ENCODE peak calls at places on chromosomes 11 and 22, in five cellular contexts. One of them, this sample, is unnamed.

GRCh38 chr11:16280256-16280682 is 76.1 kb downstream of the SOX6 start:
- DNase-seq in HCT116: no peak
- DNase-seq in testis: no peak
- DNase-seq in heart left ventricle: peak; percentile 32
- DNase-seq in gastrocnemius medialis: peak; percentile 6
- DNase-seq in this sample: no peak

GRCh38 chr11:122189259-122189658 is 73.2 kb upstream of the BLID start:
- DNase-seq in HCT116: peak; percentile 90
- DNase-seq in testis: no peak
- DNase-seq in heart left ventricle: no peak
- DNase-seq in gastrocnemius medialis: no peak
- DNase-seq in this sample: no peak

GRCh38 chr11:123159146-123159857 is 35.7 kb downstream of the CLMP start:
- DNase-seq in HCT116: no peak
- DNase-seq in testis: no peak
- DNase-seq in heart left ventricle: no peak
- DNase-seq in gastrocnemius medialis: no peak
- DNase-seq in this sample: no peak

GRCh38 chr11:66063900-66064299 is 6.2 kb upstream of the PACS1 start:
- DNase-seq in HCT116: no peak
- DNase-seq in testis: no peak
- DNase-seq in heart left ventricle: no peak
- DNase-seq in gastrocnemius medialis: no peak
- DNase-seq in this sample: no peak

GRCh38 chr11:120324932-120325810 is at the start of gene TLCD5:
- DNase-seq in HCT116: peak; percentile 54
- DNase-seq in testis: peak; percentile 69
- DNase-seq in heart left ventricle: peak; percentile 81
- DNase-seq in gastrocnemius medialis: no peak
- DNase-seq in this sample: peak; percentile 66

GRCh38 chr11:8327761-8328192 is 64.1 kb upstream of the LMO1 start:
- DNase-seq in HCT116: no peak
- DNase-seq in testis: no peak
- DNase-seq in heart left ventricle: no peak
- DNase-seq in gastrocnemius medialis: no peak
- DNase-seq in this sample: no peak

GRCh38 chr11:61551630-61552029 is 29.2 kb downstream of the SYT7 start:
- DNase-seq in HCT116: peak; percentile 34
- DNase-seq in testis: peak; percentile 26
- DNase-seq in heart left ventricle: peak; percentile 82
- DNase-seq in gastrocnemius medialis: no peak
- DNase-seq in this sample: no peak

GRCh38 chr22:47189056-47189916 is 426.8 kb downstream of the TBC1D22A start:
- DNase-seq in HCT116: no peak
- DNase-seq in testis: peak; percentile 10
- DNase-seq in heart left ventricle: peak; percentile 3
- DNase-seq in gastrocnemius medialis: no peak
- DNase-seq in this sample: peak; percentile 40

GRCh38 chr11:28835317-28835716 is 727.1 kb downstream of the METTL15 start:
- DNase-seq in HCT116: no peak
- DNase-seq in testis: no peak
- DNase-seq in heart left ventricle: no peak
- DNase-seq in gastrocnemius medialis: no peak
- DNase-seq in this sample: no peak

GRCh38 chr11:43992834-43993637 is 50.6 kb downstream of the C11orf96 start:
- DNase-seq in HCT116: no peak
- DNase-seq in testis: peak; percentile 53
- DNase-seq in heart left ventricle: peak; percentile 37
- DNase-seq in gastrocnemius medialis: no peak
- DNase-seq in this sample: no peak

GRCh38 chr11:100672483-100673038 is 14.5 kb upstream of the ARHGAP42 start:
- DNase-seq in HCT116: no peak
- DNase-seq in testis: no peak
- DNase-seq in heart left ventricle: no peak
- DNase-seq in gastrocnemius medialis: no peak
- DNase-seq in this sample: no peak

GRCh38 chr11:73389134-73389525 is 12.9 kb downstream of the RELT start:
- DNase-seq in HCT116: no peak
- DNase-seq in testis: no peak
- DNase-seq in heart left ventricle: no peak
- DNase-seq in gastrocnemius medialis: no peak
- DNase-seq in this sample: no peak

GRCh38 chr11:34521265-34521664 is 7.7 kb upstream of the ELF5 start:
- DNase-seq in HCT116: no peak
- DNase-seq in testis: no peak
- DNase-seq in heart left ventricle: no peak
- DNase-seq in gastrocnemius medialis: no peak
- DNase-seq in this sample: no peak

GRCh38 chr22:48574776-48575566 is 1252.7 kb downstream of the BRD1 start:
- DNase-seq in HCT116: no peak
- DNase-seq in testis: peak; percentile 62
- DNase-seq in heart left ventricle: peak; percentile 23
- DNase-seq in gastrocnemius medialis: no peak
- DNase-seq in this sample: no peak

GRCh38 chr11:130383363-130384168 is 44.8 kb downstream of the ADAMTS8 start:
- DNase-seq in HCT116: no peak
- DNase-seq in testis: no peak
- DNase-seq in heart left ventricle: no peak
- DNase-seq in gastrocnemius medialis: peak; percentile 55
- DNase-seq in this sample: no peak

GRCh38 chr22:48316876-48317250 is 1510.8 kb downstream of the BRD1 start:
- DNase-seq in HCT116: no peak
- DNase-seq in testis: no peak
- DNase-seq in heart left ventricle: no peak
- DNase-seq in gastrocnemius medialis: no peak
- DNase-seq in this sample: peak; percentile 27

GRCh38 chr22:20218320-20218872 is 49.7 kb downstream of the RTN4R start:
- DNase-seq in HCT116: no peak
- DNase-seq in testis: no peak
- DNase-seq in heart left ventricle: no peak
- DNase-seq in gastrocnemius medialis: no peak
- DNase-seq in this sample: no peak

DNA sequence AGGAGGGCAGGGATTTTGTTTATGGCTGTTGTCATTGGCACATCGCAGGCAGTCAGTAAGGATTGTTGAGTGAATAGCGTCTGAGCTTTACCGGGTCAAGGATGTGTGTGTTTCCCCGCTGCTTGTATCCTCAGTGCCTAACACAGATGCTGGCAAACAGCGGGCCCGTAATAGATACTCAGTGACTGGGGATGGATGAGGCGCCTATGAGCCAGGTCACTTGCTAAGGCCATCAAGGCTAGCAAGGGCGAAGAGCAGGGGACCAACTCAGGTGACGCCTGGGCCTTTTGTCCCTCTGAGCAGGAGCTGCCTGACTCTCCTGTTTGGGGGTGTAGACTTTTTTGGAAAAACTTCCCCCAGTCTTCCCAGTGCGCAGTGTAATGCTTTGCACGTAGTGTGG is 118.1 kb downstream of the HIPK3 start:
- DNase-seq in HCT116: no peak
- DNase-seq in testis: no peak
- DNase-seq in heart left ventricle: no peak
- DNase-seq in gastrocnemius medialis: no peak
- DNase-seq in this sample: no peak
- H3K27ac ChIP-seq in HCT116: no peak overlapping the region
- H3K27ac ChIP-seq in testis: no peak overlapping the region
- H3K27ac ChIP-seq in heart left ventricle: no peak overlapping the region
- H3K27ac ChIP-seq in gastrocnemius medialis: no peak overlapping the region
- H3K27ac ChIP-seq in this sample: no peak overlapping the region

DNA sequence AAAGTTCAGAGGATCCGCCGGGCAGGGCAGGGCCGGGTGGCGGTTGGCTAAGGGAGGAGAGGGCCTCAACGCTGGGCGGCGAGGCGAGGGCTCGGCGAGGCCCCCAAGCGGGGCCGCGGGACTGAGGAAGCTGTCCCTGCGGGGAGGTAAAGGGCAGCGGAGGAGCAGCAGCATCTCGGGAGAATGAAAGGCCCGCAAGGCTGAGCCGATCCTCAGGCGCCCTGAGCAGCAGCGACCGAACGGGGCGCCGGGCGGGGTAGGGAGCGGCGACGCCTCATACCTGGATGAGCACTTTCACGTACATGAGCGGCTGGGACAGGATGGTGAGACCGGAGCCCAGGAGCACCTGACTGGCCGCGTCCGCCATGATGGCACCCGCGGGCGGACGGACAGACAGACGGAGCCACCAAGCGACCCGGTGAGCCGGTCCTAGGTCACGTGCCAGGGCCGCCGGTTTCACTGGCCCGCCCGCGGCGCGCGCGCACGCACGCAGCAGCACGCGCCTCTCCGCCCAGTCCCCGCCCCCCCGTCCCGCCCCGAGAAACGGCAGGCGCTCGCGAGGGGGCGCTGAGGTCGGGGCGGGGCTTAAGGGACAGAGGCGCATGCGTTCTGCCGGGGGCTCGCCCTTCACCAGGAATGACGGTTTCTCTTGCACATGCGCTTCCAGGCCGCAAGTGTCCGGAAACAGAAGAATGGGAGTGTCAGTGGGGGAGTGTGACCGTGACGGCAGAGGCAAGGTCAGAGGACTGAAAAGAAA is at the start of gene MTCH2:
- DNase-seq in HCT116: peak; percentile 91
- DNase-seq in testis: peak; percentile 95
- DNase-seq in heart left ventricle: peak; percentile 96
- DNase-seq in gastrocnemius medialis: peak; percentile 94
- DNase-seq in this sample: peak; percentile 97
- TF ChIP-seq POLR2A in HCT116: peak; percentile 97
- TF ChIP-seq POLR2A in testis: peak; percentile 53
- TF ChIP-seq POLR2A in heart left ventricle: no peak
- TF ChIP-seq POLR2A in gastrocnemius medialis: peak; percentile 86
- TF ChIP-seq POLR2A in this sample: peak; percentile 90

DNA sequence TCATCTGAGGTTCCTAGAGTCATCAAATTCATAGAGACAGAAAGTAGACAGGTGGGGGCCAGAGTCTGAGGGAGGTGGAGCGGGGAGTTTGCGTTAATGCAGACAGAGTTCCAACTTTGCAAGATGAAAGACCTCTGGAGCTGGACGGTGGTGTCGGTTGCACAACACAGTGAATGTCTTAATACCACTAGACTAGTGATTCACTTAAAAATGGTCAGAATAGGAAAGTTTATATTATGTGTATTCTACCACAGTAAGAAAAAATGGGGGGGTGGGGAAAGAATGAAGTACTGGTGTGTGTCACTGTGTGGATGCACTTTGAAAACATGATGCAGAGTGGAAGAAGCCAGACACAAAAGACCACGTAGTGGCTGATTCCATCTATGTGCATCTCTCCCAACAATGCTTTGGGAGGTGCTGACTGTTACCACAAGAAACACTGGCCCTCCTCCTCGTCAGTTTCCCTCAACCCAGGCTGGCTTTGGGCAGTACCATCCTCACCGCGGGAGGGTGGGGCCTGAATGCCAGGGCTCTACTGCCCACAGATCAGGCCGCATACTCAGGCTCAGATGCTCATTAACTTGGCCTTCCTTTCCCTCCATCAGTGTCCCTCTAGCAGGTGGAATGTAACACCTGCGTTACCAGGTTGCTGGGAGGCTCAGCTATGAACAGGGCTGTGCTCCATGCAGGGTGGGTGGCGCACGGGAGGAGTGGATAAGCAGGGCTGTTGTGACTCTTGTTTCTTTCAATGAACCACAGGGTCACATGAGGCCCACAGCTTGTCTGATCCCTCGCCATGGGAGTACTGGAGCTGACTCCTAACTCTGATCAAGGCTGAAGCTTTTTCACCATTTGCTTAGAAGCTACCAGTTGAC is 297.0 kb downstream of the CTTN start:
- DNase-seq in HCT116: no peak
- DNase-seq in testis: no peak
- DNase-seq in heart left ventricle: no peak
- DNase-seq in gastrocnemius medialis: no peak
- DNase-seq in this sample: no peak
- H3K27ac ChIP-seq in HCT116: no peak overlapping the region
- H3K27ac ChIP-seq in testis: no peak overlapping the region
- H3K27ac ChIP-seq in heart left ventricle: no peak overlapping the region
- H3K27ac ChIP-seq in gastrocnemius medialis: no peak overlapping the region
- H3K27ac ChIP-seq in this sample: no peak overlapping the region

GRCh38 chr11:64219755-64220154 is 6.2 kb downstream of the TRPT1 start:
- DNase-seq in HCT116: no peak
- DNase-seq in testis: no peak
- DNase-seq in heart left ventricle: no peak
- DNase-seq in gastrocnemius medialis: no peak
- DNase-seq in this sample: no peak
- TF ChIP-seq POLR2A in HCT116: no peak
- TF ChIP-seq POLR2A in testis: no peak
- TF ChIP-seq POLR2A in heart left ventricle: no peak
- TF ChIP-seq POLR2A in gastrocnemius medialis: no peak
- TF ChIP-seq POLR2A in this sample: no peak

GRCh38 chr22:37214431-37215025 is 2.3 kb upstream of the SSTR3 start:
- DNase-seq in HCT116: no peak
- DNase-seq in testis: no peak
- DNase-seq in heart left ventricle: no peak
- DNase-seq in gastrocnemius medialis: no peak
- DNase-seq in this sample: no peak
- H3K27ac ChIP-seq in HCT116: no peak overlapping the region
- H3K27ac ChIP-seq in testis: peak overlapping the region; percentile 55
- H3K27ac ChIP-seq in heart left ventricle: no peak overlapping the region
- H3K27ac ChIP-seq in gastrocnemius medialis: no peak overlapping the region
- H3K27ac ChIP-seq in this sample: no peak overlapping the region

DNA sequence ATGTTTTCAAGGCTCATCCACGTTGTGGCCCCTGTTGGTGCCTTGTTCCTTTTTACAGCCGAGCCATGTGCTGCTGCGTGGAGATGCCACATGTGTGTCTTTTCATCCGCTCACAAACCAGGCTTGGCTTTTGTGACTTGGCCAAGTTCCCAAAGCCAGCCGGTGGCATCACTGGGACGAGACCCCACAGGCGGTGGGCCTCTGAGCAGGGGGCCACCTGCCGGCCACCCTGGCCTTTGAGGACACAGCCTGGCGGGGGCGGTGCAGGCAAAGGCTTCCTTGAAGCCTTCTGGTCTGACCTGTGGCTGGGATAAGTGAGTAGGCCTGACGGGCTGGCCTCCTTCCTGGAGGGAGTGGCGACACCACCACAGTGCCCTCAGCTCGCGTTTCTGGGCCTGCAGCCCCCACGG is 10.6 kb downstream of the GRK2 start:
- DNase-seq in HCT116: no peak
- DNase-seq in testis: no peak
- DNase-seq in heart left ventricle: no peak
- DNase-seq in gastrocnemius medialis: no peak
- DNase-seq in this sample: no peak
- TF ChIP-seq POLR2A in HCT116: no peak
- TF ChIP-seq POLR2A in testis: no peak
- TF ChIP-seq POLR2A in heart left ventricle: no peak
- TF ChIP-seq POLR2A in gastrocnemius medialis: no peak
- TF ChIP-seq POLR2A in this sample: no peak

GRCh38 chr22:36218648-36219047 is 17.0 kb upstream of the APOL4 start:
- DNase-seq in HCT116: no peak
- DNase-seq in testis: no peak
- DNase-seq in heart left ventricle: no peak
- DNase-seq in gastrocnemius medialis: no peak
- DNase-seq in this sample: no peak

GRCh38 chr22:36221799-36222751 is 17.3 kb downstream of the APOL2 start:
- DNase-seq in HCT116: peak; percentile 32
- DNase-seq in testis: peak; percentile 70
- DNase-seq in heart left ventricle: peak; percentile 59
- DNase-seq in gastrocnemius medialis: no peak
- DNase-seq in this sample: no peak

GRCh38 chr22:36223504-36223903 is 15.8 kb downstream of the APOL2 start:
- DNase-seq in HCT116: no peak
- DNase-seq in testis: no peak
- DNase-seq in heart left ventricle: no peak
- DNase-seq in gastrocnemius medialis: peak; percentile 21
- DNase-seq in this sample: no peak

GRCh38 chr22:36222887-36223450 is 16.4 kb downstream of the APOL2 start:
- DNase-seq in HCT116: no peak
- DNase-seq in testis: no peak
- DNase-seq in heart left ventricle: no peak
- DNase-seq in gastrocnemius medialis: no peak
- DNase-seq in this sample: no peak

GRCh38 chr22:36220457-36220921 is 18.8 kb downstream of the APOL2 start:
- DNase-seq in HCT116: no peak
- DNase-seq in testis: peak; percentile 60
- DNase-seq in heart left ventricle: peak; percentile 35
- DNase-seq in gastrocnemius medialis: no peak
- DNase-seq in this sample: no peak
- H3K27ac ChIP-seq in HCT116: no peak overlapping the region
- H3K27ac ChIP-seq in testis: no peak overlapping the region
- H3K27ac ChIP-seq in heart left ventricle: no peak overlapping the region
- H3K27ac ChIP-seq in gastrocnemius medialis: peak overlapping the region; percentile 21
- H3K27ac ChIP-seq in this sample: no peak overlapping the region

This sample was measured in right lobe of liver.